ENCODE peak calls at places on chromosomes 5 and 9, in nine cellular contexts. S is epithelial cell of proximal tubule; U is GDM1; O is AG09309; C is type B pancreatic cell; I is anterior cingulate cortex; A is endothelial cell; B is kidney tubule cell; E is NK-92 treated with Interleukin-12 subunit alpha and Interleukin-12 subunit beta, amount 100 ng/mL, for 24 hours. F is an unnamed sample.

GRCh38 chr5:109921735-109922395 is 232.1 kb downstream of the MAN2A1 start:
- DNase-seq in S (no peak), U (no peak), O (no peak), C (no peak), I (no peak), A (no peak), B (no peak), E (no peak), F (peak; percentile 75)

GRCh38 chr5:180739271-180739670 is 587 bp downstream of the OR2Y1 start:
- DNase-seq in S (no peak), U (no peak), O (no peak), C (no peak), I (no peak), A (no peak), B (peak; percentile 3), E (no peak), F (no peak)

GRCh38 chr9:98379572-98379971 is 124.1 kb upstream of the TBC1D2 start:
- DNase-seq in S (no peak), U (no peak), O (no peak), C (no peak), I (no peak), A (no peak), B (no peak), E (no peak), F (no peak)

GRCh38 chr9:17148324-17148723 is 13.5 kb downstream of the CNTLN start:
- DNase-seq in S (no peak), U (no peak), O (no peak), C (no peak), I (no peak), A (no peak), B (no peak), E (no peak), F (no peak)

GRCh38 chr5:80083115-80083890 is 48.2 kb downstream of the THBS4 start:
- DNase-seq in S (no peak), U (no peak), O (peak; percentile 55), C (no peak), I (no peak), A (peak; percentile 11), B (peak; percentile 84), E (no peak), F (no peak)

GRCh38 chr5:98905857-98906688 is 22.7 kb downstream of the CHD1 start:
- DNase-seq in S (no peak), U (no peak), O (no peak), C (no peak), I (no peak), A (no peak), B (peak; percentile 58), E (no peak), F (no peak)

GRCh38 chr5:172550096-172550765 is 90.8 kb upstream of the NEURL1B start:
- DNase-seq in S (no peak), U (no peak), O (no peak), C (no peak), I (no peak), A (no peak), B (no peak), E (no peak), F (no peak)

GRCh38 chr5:151150484-151151262 is 6.9 kb downstream of the ANXA6 start:
- DNase-seq in S (no peak), U (peak; percentile 87), O (no peak), C (no peak), I (no peak), A (peak; percentile 29), B (no peak), E (peak; percentile 47), F (peak; percentile 31)

GRCh38 chr5:166786889-166787288 is 1504.6 kb upstream of the WWC1 start:
- DNase-seq in S (no peak), U (no peak), O (no peak), C (no peak), I (no peak), A (no peak), B (no peak), E (no peak), F (no peak)

GRCh38 chr5:172035039-172035438 is 28.6 kb upstream of the FBXW11 start:
- DNase-seq in S (no peak), U (no peak), O (no peak), C (no peak), I (no peak), A (no peak), B (no peak), E (no peak), F (no peak)

GRCh38 chr9:134636142-134636507 is 5.5 kb upstream of the COL5A1 start:
- DNase-seq in S (no peak), U (no peak), O (no peak), C (no peak), I (no peak), A (no peak), B (no peak), E (no peak), F (no peak)

GRCh38 chr9:130195638-130196037 is 23.4 kb downstream of the NCS1 start:
- DNase-seq in S (no peak), U (no peak), O (no peak), C (no peak), I (no peak), A (no peak), B (peak; percentile 34), E (no peak), F (no peak)

F was measured in stomach.